ENCODE peak calls at places on chromosomes 4 and X, in four cellular contexts. F is heart right ventricle, K is cardiac fibroblast, C is testis. E is an unnamed sample.

GRCh38 chrX:91414710-91415109 is 19.9 kb upstream of the PABPC5 start:
- DNase-seq in F (no peak), K (peak; percentile 9), C (peak; percentile 33), E (no peak)

GRCh38 chr4:135927651-135928050 is 1604.6 kb downstream of the PCDH18 start:
- DNase-seq in F (no peak), K (no peak), C (no peak), E (peak; percentile 1)

GRCh38 chr4:140004580-140005314 is 149.2 kb downstream of the MAML3 start:
- DNase-seq in F (peak; percentile 64), K (peak; percentile 47), C (peak; percentile 61), E (peak; percentile 74)

GRCh38 chr4:182533948-182534347 is 290.7 kb downstream of the TENM3 start:
- DNase-seq in F (no peak), K (peak; percentile 44), C (no peak), E (no peak)

GRCh38 chr4:151540728-151541437 is 131.9 kb downstream of the FHIP1A start:
- DNase-seq in F (no peak), K (peak; percentile 95), C (no peak), E (no peak)

GRCh38 chrX:25726539-25726938 is 411.6 kb upstream of the MAGEB18 start:
- DNase-seq in F (no peak), K (no peak), C (no peak), E (no peak)

GRCh38 chr4:3412257-3413020 is 29.3 kb upstream of the HGFAC start:
- DNase-seq in F (no peak), K (no peak), C (no peak), E (no peak)

GRCh38 chr4:57148831-57149230 is 38.6 kb upstream of the IGFBP7 start:
- DNase-seq in F (no peak), K (peak; percentile 85), C (no peak), E (no peak)

GRCh38 chr4:77621254-77621653 is 15.6 kb downstream of the CXCL13 start:
- DNase-seq in F (no peak), K (no peak), C (no peak), E (no peak)

GRCh38 chr4:145686991-145687390 is 7.0 kb downstream of the C4orf51 start:
- DNase-seq in F (no peak), K (no peak), C (no peak), E (no peak)

GRCh38 chr4:99578679-99579078 is 4.1 kb downstream of the MTTP start:
- DNase-seq in F (no peak), K (no peak), C (no peak), E (no peak)

GRCh38 chrX:23631136-23631535 is 36.2 kb upstream of the PRDX4 start:
- DNase-seq in F (no peak), K (no peak), C (no peak), E (no peak)

GRCh38 chr4:38678078-38678477 is 14.1 kb downstream of the KLF3 start:
- DNase-seq in F (no peak), K (peak; percentile 97), C (no peak), E (no peak)

GRCh38 chr4:147583876-147584275 is 33.3 kb upstream of the TMEM184C start:
- DNase-seq in F (no peak), K (no peak), C (no peak), E (no peak)

GRCh38 chr4:155578726-155579385 is 87.8 kb upstream of the GUCY1A1 start:
- DNase-seq in F (no peak), K (no peak), C (no peak), E (no peak)

GRCh38 chr4:22338806-22339205 is 177.1 kb downstream of the ADGRA3 start:
- DNase-seq in F (peak; percentile 10), K (no peak), C (peak; percentile 27), E (no peak)

GRCh38 chr4:61992351-61992750 is 792.2 kb downstream of the ADGRL3 start:
- DNase-seq in F (no peak), K (no peak), C (no peak), E (no peak)

GRCh38 chr4:184021389-184021788 is 116.3 kb downstream of the STOX2 start:
- DNase-seq in F (no peak), K (no peak), C (no peak), E (no peak)

GRCh38 chr4:80730158-80730557 is 300.4 kb upstream of the BMP3 start:
- DNase-seq in F (no peak), K (no peak), C (no peak), E (no peak)

GRCh38 chr4:14749910-14750309 is 252.4 kb upstream of the CPEB2 start:
- DNase-seq in F (peak; percentile 21), K (peak; percentile 50), C (peak; percentile 68), E (no peak)

GRCh38 chr4:70315928-70316327 is 18.9 kb upstream of the CABS1 start:
- DNase-seq in F (no peak), K (no peak), C (no peak), E (no peak)

GRCh38 chrX:7067266-7067665 is 80.2 kb upstream of the STS start:
- DNase-seq in F (no peak), K (no peak), C (no peak), E (no peak)

GRCh38 chr4:15729910-15730533 is 27.2 kb downstream of the BST1 start:
- DNase-seq in F (no peak), K (peak; percentile 64), C (peak; percentile 29), E (no peak)

GRCh38 chr4:85081196-85081595 is 114.7 kb upstream of the WDFY3 start:
- DNase-seq in F (no peak), K (no peak), C (no peak), E (no peak)

GRCh38 chrX:126551306-126551705 is 1.3 kb downstream of the DCAF12L1 start:
- DNase-seq in F (no peak), K (no peak), C (peak; percentile 14), E (no peak)

GRCh38 chr4:7779194-7779768 is 160.4 kb downstream of the AFAP1 start:
- DNase-seq in F (no peak), K (no peak), C (peak; percentile 33), E (no peak)
- H3K4me3 ChIP-seq in F (peak overlapping the region; percentile 42), K (no peak overlapping the region), C (no peak overlapping the region), E (no peak overlapping the region)

DNA sequence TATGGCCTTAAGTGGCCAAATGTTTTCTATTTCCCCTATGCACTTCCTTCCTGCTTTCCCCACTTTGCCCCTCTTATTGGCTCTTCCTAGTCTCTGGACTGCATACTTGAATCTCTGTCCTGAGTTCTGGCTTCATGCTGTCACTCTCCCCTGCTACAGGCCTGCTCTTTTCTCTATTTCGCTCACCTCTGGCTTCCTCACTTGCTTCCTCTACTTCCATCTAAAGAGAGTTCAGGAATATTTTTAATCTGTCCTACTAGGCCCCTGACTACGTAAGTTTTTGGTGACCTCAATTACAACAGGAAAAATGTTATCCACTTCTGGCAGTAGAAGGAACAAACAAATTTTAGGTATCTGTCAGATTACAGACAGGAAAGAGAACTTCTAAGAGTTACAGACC is 65.7 kb upstream of the WDR17 start:
- DNase-seq in F (no peak), K (no peak), C (no peak), E (no peak)
- H3K4me3 ChIP-seq in F (no peak overlapping the region), K (no peak overlapping the region), C (no peak overlapping the region), E (no peak overlapping the region)

DNA sequence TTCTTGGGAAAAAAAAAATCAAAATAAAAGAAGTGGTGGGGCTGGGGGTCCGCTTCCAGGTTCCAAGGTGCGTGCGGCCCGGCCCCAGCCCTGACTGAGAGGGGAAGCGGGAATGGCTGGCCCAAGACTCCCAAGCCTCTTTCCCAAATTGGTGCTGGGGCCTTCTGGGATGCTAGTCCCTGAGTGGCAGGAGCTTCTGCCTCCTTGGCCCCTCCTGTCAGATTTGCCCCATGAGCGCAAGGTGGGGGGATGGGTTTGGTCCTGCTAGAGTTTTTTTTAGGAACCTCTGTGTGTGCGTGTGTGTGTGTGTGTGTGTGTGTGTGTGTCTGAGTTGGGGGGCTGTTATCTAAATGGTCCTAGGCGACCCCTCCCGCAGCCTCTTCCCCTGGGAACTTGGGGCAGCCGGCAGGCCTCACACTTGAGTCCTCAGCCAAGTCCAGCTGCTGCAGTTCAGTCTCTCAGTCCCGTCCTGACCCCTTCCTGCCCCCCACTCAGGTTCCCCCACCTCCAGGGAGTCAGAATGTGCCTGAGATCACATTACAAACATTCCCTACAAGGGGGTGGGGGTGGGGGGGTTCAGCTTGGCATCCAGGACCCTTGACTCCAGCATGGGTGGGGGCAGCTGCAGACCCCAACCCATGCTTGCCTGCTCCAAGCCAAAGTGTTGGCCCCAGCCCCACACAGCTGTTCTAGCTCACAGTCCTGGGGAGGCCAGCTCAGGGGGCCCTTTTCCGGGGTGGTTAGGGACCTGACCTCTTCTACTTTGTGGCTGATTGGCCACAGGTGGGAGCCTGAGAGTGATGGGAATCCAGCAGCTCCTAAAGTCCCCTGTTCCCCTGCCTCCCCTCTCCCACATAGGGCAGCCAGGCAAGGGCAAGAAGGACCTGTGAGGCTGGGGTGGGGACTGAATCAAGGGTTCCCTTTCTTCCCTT is 4.0 kb downstream of the EFNB1 start:
- DNase-seq in F (no peak), K (no peak), C (no peak), E (peak; percentile 46)
- H3K4me3 ChIP-seq in F (peak overlapping the region; percentile 86), K (peak overlapping the region; percentile 70), C (no peak overlapping the region), E (no peak overlapping the region)

DNA sequence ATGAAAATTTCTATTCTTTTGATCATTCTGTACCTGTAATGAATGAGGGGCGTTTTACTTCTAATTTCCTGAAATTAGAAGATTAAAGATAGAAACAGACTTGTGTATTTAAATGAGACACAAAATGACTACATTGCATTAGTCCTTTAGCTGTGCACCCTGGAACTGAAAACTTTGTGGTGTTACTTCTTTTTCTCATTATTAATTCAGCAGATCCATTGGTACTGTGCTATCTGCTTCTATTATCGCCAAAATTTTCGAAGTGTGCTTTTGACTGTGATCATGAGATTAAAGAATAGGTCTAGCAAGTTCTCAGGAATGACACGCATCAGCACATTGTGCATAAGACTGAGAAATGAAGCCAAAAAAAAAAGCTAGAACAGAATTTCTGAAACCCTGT is 1938.9 kb upstream of the TENM3 start:
- DNase-seq in F (no peak), K (no peak), C (no peak), E (no peak)
- H3K4me3 ChIP-seq in F (no peak overlapping the region), K (no peak overlapping the region), C (no peak overlapping the region), E (no peak overlapping the region)

DNA sequence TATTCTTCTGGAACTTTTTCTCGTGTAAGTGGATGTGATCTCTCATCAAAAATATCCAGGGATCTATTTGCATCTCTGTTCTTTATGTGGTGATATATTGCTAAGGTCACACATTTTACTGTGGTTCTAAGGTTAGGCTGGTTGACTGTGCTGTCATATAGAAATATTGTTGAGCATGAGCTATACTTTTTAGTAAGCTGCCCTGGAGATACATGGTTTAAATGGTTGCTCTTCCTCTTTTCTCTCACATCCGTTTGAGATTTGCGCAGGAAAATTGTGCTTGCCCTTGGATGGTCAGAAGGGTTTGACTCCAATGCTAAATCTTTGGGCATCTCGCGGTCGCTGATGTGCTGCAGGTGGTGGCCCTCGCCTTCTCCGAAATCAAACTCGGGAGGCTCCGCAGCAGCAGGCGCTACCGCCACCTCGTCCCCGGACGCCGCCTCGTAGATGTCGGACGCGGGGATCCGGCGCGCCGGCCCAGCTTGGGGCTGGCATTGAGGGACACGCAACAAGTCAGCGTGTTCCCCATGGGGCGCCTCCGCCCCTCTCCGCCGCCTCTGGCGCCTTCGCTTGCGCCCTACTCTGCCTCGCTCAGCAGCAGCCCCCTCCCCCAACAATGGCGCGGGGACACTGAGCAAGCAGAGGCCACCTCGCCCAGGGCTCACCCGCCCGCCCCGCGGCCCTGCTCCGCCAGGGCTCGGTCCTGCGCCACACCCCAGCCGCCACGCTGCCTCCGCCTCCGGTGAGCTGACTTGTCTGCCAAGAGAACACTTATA is 154.5 kb downstream of the MSN start:
- DNase-seq in F (peak; percentile 23), K (no peak), C (peak; percentile 16), E (no peak)
- H3K4me3 ChIP-seq in F (peak overlapping the region; percentile 50), K (no peak overlapping the region), C (no peak overlapping the region), E (no peak overlapping the region)

GRCh38 chrX:40100537-40101429 is 3.0 kb upstream of the BCOR start:
- DNase-seq in F (no peak), K (no peak), C (no peak), E (peak; percentile 57)

GRCh38 chrX:40100141-40100536 is 2.4 kb upstream of the BCOR start:
- DNase-seq in F (peak; percentile 37), K (peak; percentile 10), C (no peak), E (peak; percentile 60)

GRCh38 chrX:40099046-40099968 is 1.5 kb upstream of the BCOR start:
- DNase-seq in F (peak; percentile 59), K (peak; percentile 23), C (peak; percentile 25), E (peak; percentile 68)

GRCh38 chrX:40102393-40103381 is 4.9 kb upstream of the BCOR start:
- DNase-seq in F (no peak), K (no peak), C (no peak), E (no peak)

GRCh38 chrX:40101430-40101802 is 3.7 kb upstream of the BCOR start:
- DNase-seq in F (no peak), K (no peak), C (no peak), E (no peak)
- H3K4me3 ChIP-seq in F (no peak overlapping the region), K (no peak overlapping the region), C (no peak overlapping the region), E (no peak overlapping the region)